ENCODE peak calls at places on chromosomes 6 and 20, in five cellular contexts. J is left ventricle myocardium inferior; Q is PC-9; V is substantia nigra; O is CD8-positive, alpha-beta T cell. K is an unnamed sample.

GRCh38 chr6:112522600-112522999 is 175.5 kb downstream of the RFPL4B start:
- DNase-seq in J (no peak), Q (no peak), O (no peak), V (no peak), K (no peak)

GRCh38 chr6:21678990-21679389 is 85.4 kb downstream of the SOX4 start:
- DNase-seq in O (no peak), Q (peak; percentile 40), V (no peak), J (no peak), K (no peak)

GRCh38 chr20:32484221-32485125 is 100.7 kb downstream of the NOL4L start:
- DNase-seq in O (no peak), J (peak; percentile 36), V (peak; percentile 29), Q (peak; percentile 45), K (peak; percentile 80)

GRCh38 chr20:64161595-64162238 is 2.5 kb upstream of the MYT1 start:
- DNase-seq in Q (peak; percentile 19), V (no peak), O (no peak), J (peak; percentile 38), K (no peak)

GRCh38 chr20:43541214-43541613 is 17.6 kb upstream of the SGK2 start:
- DNase-seq in J (no peak), Q (no peak), V (no peak), O (no peak), K (no peak)

GRCh38 chr6:8336406-8336805 is 98.9 kb downstream of the SLC35B3 start:
- DNase-seq in Q (no peak), O (no peak), V (no peak), J (no peak), K (no peak)

GRCh38 chr20:6740096-6740495 is 27.4 kb upstream of the BMP2 start:
- DNase-seq in J (no peak), V (no peak), Q (no peak), O (no peak), K (no peak)

GRCh38 chr20:9608639-9609440 is 94.5 kb downstream of the LAMP5 start:
- DNase-seq in Q (no peak), J (no peak), O (no peak), V (no peak), K (no peak)

GRCh38 chr6:136344420-136344819 is 54.8 kb upstream of the BCLAF1 start:
- DNase-seq in J (no peak), Q (no peak), V (no peak), O (no peak), K (no peak)

GRCh38 chr6:16236648-16237199 is 1.7 kb upstream of the GMPR start:
- DNase-seq in J (no peak), Q (no peak), O (no peak), V (no peak), K (peak; percentile 76)

GRCh38 chr6:158669145-158670035 is 19.5 kb downstream of the SYTL3 start:
- DNase-seq in Q (no peak), O (no peak), J (no peak), V (no peak), K (no peak)

GRCh38 chr6:96450082-96450759 is 71.4 kb upstream of the UFL1 start:
- DNase-seq in J (no peak), Q (peak; percentile 33), O (no peak), V (no peak), K (no peak)

GRCh38 chr6:121971886-121972285 is 427.6 kb upstream of the HSF2 start:
- DNase-seq in J (no peak), Q (peak; percentile 16), V (no peak), O (no peak), K (no peak)

GRCh38 chr6:44388135-44388487 is 605 bp downstream of the CDC5L start:
- DNase-seq in V (no peak), J (no peak), O (no peak), Q (no peak), K (no peak)

GRCh38 chr6:134959603-134960002 is 9.7 kb upstream of the ALDH8A1 start:
- DNase-seq in Q (no peak), V (no peak), J (no peak), O (no peak), K (no peak)

GRCh38 chr6:169074551-169074950 is 179.1 kb downstream of the THBS2 start:
- DNase-seq in O (no peak), V (no peak), Q (no peak), J (no peak), K (no peak)

GRCh38 chr6:26065952-26066380 is 21.3 kb upstream of the HFE start:
- DNase-seq in J (no peak), O (peak; percentile 62), Q (peak; percentile 65), V (peak; percentile 3), K (peak; percentile 85)

GRCh38 chr6:133748628-133749027 is 140.3 kb upstream of the TCF21 start:
- DNase-seq in Q (no peak), V (no peak), J (no peak), O (no peak), K (no peak)
- H3K27ac ChIP-seq in Q (no peak overlapping the region), V (no peak overlapping the region), J (no peak overlapping the region), O (no peak overlapping the region), K (no peak overlapping the region)

DNA sequence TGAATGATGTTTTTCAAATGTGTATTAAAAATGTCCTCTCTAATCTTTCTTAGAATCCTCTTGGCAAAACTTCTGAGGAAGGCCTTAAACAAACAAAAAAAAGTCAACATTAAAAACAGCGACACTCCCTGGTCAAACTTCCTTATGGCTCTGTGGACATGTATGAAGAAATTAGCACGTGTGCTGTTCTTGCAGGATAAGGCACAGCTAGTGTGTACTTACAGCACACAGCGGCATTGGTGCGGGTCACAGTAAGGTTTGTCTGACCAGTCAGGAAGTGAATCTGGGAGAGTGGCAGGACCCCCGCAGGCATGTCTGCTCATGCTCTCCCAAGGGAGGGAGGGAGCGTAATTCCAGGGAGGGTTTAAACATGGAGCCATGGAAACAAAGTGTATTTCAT is 38.8 kb downstream of the SLC22A1 start:
- DNase-seq in J (no peak), V (no peak), O (no peak), Q (no peak), K (no peak)
- H3K27ac ChIP-seq in J (no peak overlapping the region), V (no peak overlapping the region), O (no peak overlapping the region), Q (no peak overlapping the region), K (no peak overlapping the region)

GRCh38 chr6:41442800-41443501 is 103.2 kb upstream of the FOXP4 start:
- DNase-seq in O (no peak), V (no peak), Q (no peak), J (peak; percentile 50), K (peak; percentile 90)
- H3K27ac ChIP-seq in O (no peak overlapping the region), V (no peak overlapping the region), Q (no peak overlapping the region), J (peak overlapping the region; percentile 76), K (peak overlapping the region; percentile 80)

GRCh38 chr20:5486377-5487054 is 169.8 kb upstream of the PROKR2 start:
- DNase-seq in J (no peak), V (no peak), O (no peak), Q (no peak), K (no peak)
- H3K27ac ChIP-seq in J (no peak overlapping the region), V (no peak overlapping the region), O (no peak overlapping the region), Q (no peak overlapping the region), K (no peak overlapping the region)

DNA sequence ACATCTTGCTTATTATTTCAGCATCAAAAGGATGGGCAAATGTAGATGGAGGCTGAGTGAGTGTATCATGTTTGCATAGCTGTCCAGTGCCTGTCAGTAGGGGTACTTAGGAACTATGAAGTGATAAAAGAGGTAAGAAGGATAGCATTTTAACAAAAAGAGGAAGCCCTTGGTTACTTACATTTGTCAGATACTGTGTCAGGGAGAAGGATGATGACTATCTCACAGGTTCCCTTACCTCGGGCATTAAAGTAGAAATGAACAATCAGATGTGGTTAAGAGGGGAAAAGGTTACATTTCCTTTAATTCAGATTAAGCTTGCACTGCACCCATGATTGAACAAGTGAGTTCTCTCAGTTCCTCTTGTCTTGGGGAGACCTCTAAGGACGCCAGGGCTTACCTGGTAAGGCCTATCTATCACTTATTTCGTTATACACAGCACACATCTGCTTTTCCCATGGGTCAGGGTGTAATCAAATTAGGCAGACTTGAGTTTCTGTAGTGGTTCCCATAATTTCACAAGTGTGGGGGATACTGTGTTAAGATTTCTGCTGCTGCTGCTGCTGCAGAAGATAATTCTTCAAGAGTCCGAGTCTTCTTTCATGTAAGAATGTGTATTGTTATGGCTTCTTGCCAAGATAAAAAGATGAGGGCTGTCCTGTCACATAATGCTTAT is 4.5 kb downstream of the FOXO3 start:
- DNase-seq in V (no peak), O (no peak), J (no peak), Q (no peak), K (no peak)
- H3K27ac ChIP-seq in V (peak overlapping the region; percentile 33), O (no peak overlapping the region), J (peak overlapping the region; percentile 98), Q (peak overlapping the region; percentile 84), K (peak overlapping the region; percentile 99)

DNA sequence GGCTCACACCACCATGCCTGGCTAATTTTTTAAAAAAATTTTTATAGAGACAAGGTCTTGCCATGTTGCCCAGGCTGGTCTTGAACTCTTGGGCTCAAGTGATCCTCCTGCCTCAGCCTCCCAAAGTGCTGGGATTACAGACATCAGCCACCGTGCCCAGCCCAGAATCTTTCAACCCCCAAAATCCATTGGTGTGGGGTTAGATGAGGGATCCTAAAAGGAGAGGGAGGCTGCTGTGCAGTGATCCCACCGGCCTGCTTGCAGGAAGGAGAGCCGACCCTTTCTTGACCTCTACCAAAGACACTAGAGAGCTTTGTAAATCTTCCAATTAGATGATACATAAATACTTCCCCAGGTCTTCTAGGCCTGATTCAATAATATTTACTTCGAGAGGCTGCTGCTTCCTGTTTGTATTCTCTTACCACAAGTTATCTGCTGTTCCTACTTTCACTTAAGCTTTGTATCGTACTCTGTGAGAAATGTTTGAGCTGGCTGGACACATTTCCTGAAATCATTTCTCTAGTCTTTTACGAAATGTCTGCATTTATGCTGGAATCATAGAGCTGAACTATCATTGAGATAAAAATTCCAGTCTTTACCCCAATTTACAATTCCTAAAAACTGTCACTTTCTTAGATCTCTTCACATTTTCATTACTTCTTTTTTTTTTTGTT is 49.3 kb upstream of the IER3 start:
- DNase-seq in O (peak; percentile 64), Q (no peak), J (no peak), V (no peak), K (no peak)
- H3K27ac ChIP-seq in O (peak overlapping the region; percentile 60), Q (no peak overlapping the region), J (peak overlapping the region; percentile 78), V (no peak overlapping the region), K (peak overlapping the region; percentile 63)

GRCh38 chr20:57225197-57225733 is 41.2 kb downstream of the BMP7 start:
- DNase-seq in J (no peak), O (no peak), V (no peak), Q (no peak), K (no peak)
- H3K27ac ChIP-seq in J (no peak overlapping the region), O (no peak overlapping the region), V (no peak overlapping the region), Q (no peak overlapping the region), K (no peak overlapping the region)

GRCh38 chr6:84641076-84641475 is 123.3 kb downstream of the TBX18 start:
- DNase-seq in J (peak; percentile 18), Q (no peak), V (no peak), O (no peak), K (no peak)
- H3K27ac ChIP-seq in J (no peak overlapping the region), Q (no peak overlapping the region), V (no peak overlapping the region), O (no peak overlapping the region), K (no peak overlapping the region)

GRCh38 chr6:163282672-163283071 is 131.8 kb upstream of the QKI start:
- DNase-seq in O (no peak), J (no peak), Q (no peak), V (no peak), K (no peak)

GRCh38 chr6:163287626-163288025 is 126.9 kb upstream of the QKI start:
- DNase-seq in Q (no peak), V (no peak), J (no peak), O (no peak), K (no peak)

GRCh38 chr6:163284151-163284550 is 130.4 kb upstream of the QKI start:
- DNase-seq in J (no peak), Q (no peak), O (no peak), V (no peak), K (no peak)

GRCh38 chr6:163285689-163286088 is 128.8 kb upstream of the QKI start:
- DNase-seq in V (peak; percentile 22), J (no peak), Q (no peak), O (no peak), K (no peak)

GRCh38 chr6:163281661-163282060 is 132.9 kb upstream of the QKI start:
- DNase-seq in O (no peak), V (no peak), Q (peak; percentile 9), J (no peak), K (no peak)
- H3K27ac ChIP-seq in O (no peak overlapping the region), V (no peak overlapping the region), Q (peak overlapping the region; percentile 68), J (no peak overlapping the region), K (no peak overlapping the region)